ENCODE peak calls at places on chromosomes 5 and 9, in four cellular contexts. D is T47D; B is astrocyte; L is activated naive CD4-positive, alpha-beta T cell treated with anti-CD3 and anti-CD28 coated beads, Interleukin-2, amount 10 ng/mL, durations not matched to agents 7 days and 5 days. R is an unnamed sample.

GRCh38 chr9:82247318-82247717 is 258.7 kb downstream of the SPATA31D1 start:
- DNase-seq in L (no peak), D (no peak), B (peak), R (no peak)

GRCh38 chr9:16119861-16120641 is 567.2 kb downstream of the CCDC171 start:
- DNase-seq in L (no peak), D (no peak), B (peak), R (no peak)

GRCh38 chr9:103037508-103038477 is 42.7 kb downstream of the CYLC2 start:
- DNase-seq in B (peak), L (no peak), D (no peak), R (no peak)

GRCh38 chr5:32736842-32737241 is 25.7 kb downstream of the NPR3 start:
- DNase-seq in D (no peak), L (no peak), B (no peak), R (no peak)

GRCh38 chr9:36345103-36345846 is 54.8 kb downstream of the RNF38 start:
- DNase-seq in B (no peak), L (no peak), D (peak), R (no peak)

GRCh38 chr9:134602547-134603362 is 38.8 kb upstream of the COL5A1 start:
- DNase-seq in L (no peak), D (no peak), B (peak), R (peak)

GRCh38 chr5:80082731-80083114 is 47.6 kb downstream of the THBS4 start:
- DNase-seq in B (peak), D (peak), L (peak), R (peak)

GRCh38 chr5:929596-929995 is 36.9 kb downstream of the TRIP13 start:
- DNase-seq in B (no peak), D (no peak), L (no peak), R (peak)

GRCh38 chr5:125125031-125125823 is 378.8 kb upstream of the ZNF608 start:
- DNase-seq in L (no peak), B (no peak), D (peak), R (no peak)

GRCh38 chr9:21555911-21556310 is 73.8 kb upstream of the IFNE start:
- DNase-seq in D (no peak), B (peak), L (no peak), R (no peak)

GRCh38 chr9:133540336-133541025 is 6.0 kb downstream of the ADAMTSL2 start:
- DNase-seq in B (no peak), L (no peak), D (no peak), R (no peak)

GRCh38 chr5:87746341-87746740 is 333.6 kb upstream of the CCNH start:
- DNase-seq in B (peak), D (no peak), L (no peak), R (no peak)

GRCh38 chr5:144484124-144484897 is 313.6 kb downstream of the KCTD16 start:
- DNase-seq in D (no peak), B (peak), L (no peak), R (no peak)

GRCh38 chr9:21710792-21711191 is 91.6 kb upstream of the MTAP start:
- DNase-seq in B (peak), L (peak), D (no peak), R (no peak)

GRCh38 chr9:19994296-19994695 is 205.5 kb upstream of the SLC24A2 start:
- DNase-seq in B (peak), L (no peak), D (no peak), R (no peak)

GRCh38 chr5:114223866-114224265 is 138.0 kb upstream of the KCNN2 start:
- DNase-seq in L (no peak), D (peak), B (no peak), R (no peak)

GRCh38 chr5:1053391-1054017 is 44.9 kb downstream of the NKD2 start:
- DNase-seq in B (no peak), D (no peak), L (no peak), R (no peak)

GRCh38 chr5:115557667-115558387 is 13.3 kb upstream of the FEM1C start:
- DNase-seq in B (no peak), L (no peak), D (peak), R (no peak)

GRCh38 chr5:32450952-32451351 is 6.4 kb upstream of the ZFR start:
- DNase-seq in L (no peak), D (no peak), B (no peak), R (no peak)

GRCh38 chr5:142323480-142324376 is 1.1 kb downstream of the SPRY4 start:
- DNase-seq in L (no peak), B (peak), D (no peak), R (no peak)

GRCh38 chr5:10500669-10501068 is 59.0 kb downstream of the ROPN1L start:
- DNase-seq in B (no peak), D (no peak), L (no peak), R (no peak)

GRCh38 chr5:130795037-130795436 is 370.0 kb downstream of the HINT1 start:
- DNase-seq in L (no peak), B (no peak), D (no peak), R (no peak)

GRCh38 chr5:143219696-143220095 is 183.8 kb downstream of the NR3C1 start:
- DNase-seq in D (no peak), L (no peak), B (no peak), R (no peak)

GRCh38 chr5:79140553-79140952 is 28.9 kb downstream of the BHMT start:
- DNase-seq in L (no peak), D (no peak), B (no peak), R (no peak)